ENCODE peak calls at places on chromosome 2, in six cellular contexts. One of them, this sample, is unnamed.

GRCh38 chr2:48343571-48344440 is 186.1 kb upstream of the STON1 start:
- DNase-seq in trophoblast cell: peak
- DNase-seq in mesenchymal stem cell: peak
- DNase-seq in neuronal stem cell: no peak
- DNase-seq in IMR-90: peak
- DNase-seq in H1: no peak
- DNase-seq in this sample: no peak

GRCh38 chr2:28193552-28194383 is 198.9 kb upstream of the FOSL2 start:
- DNase-seq in mesenchymal stem cell: peak
- DNase-seq in H1: no peak
- DNase-seq in neuronal stem cell: no peak
- DNase-seq in IMR-90: peak
- DNase-seq in trophoblast cell: no peak
- DNase-seq in this sample: no peak

GRCh38 chr2:241818229-241818942 is 9.4 kb downstream of the NEU4 start:
- DNase-seq in IMR-90: no peak
- DNase-seq in H1: no peak
- DNase-seq in neuronal stem cell: no peak
- DNase-seq in trophoblast cell: no peak
- DNase-seq in mesenchymal stem cell: no peak
- DNase-seq in this sample: no peak

GRCh38 chr2:217413193-217413592 is 553.3 kb upstream of the TNP1 start:
- DNase-seq in trophoblast cell: no peak
- DNase-seq in H1: no peak
- DNase-seq in mesenchymal stem cell: peak
- DNase-seq in IMR-90: no peak
- DNase-seq in neuronal stem cell: no peak
- DNase-seq in this sample: no peak

GRCh38 chr2:88692187-88692586 is 714 bp downstream of the RPIA start:
- DNase-seq in neuronal stem cell: peak
- DNase-seq in trophoblast cell: peak
- DNase-seq in H1: no peak
- DNase-seq in mesenchymal stem cell: peak
- DNase-seq in IMR-90: peak
- DNase-seq in this sample: peak

GRCh38 chr2:186422226-186422625 is 63.8 kb upstream of the ZC3H15 start:
- DNase-seq in H1: no peak
- DNase-seq in trophoblast cell: no peak
- DNase-seq in neuronal stem cell: no peak
- DNase-seq in mesenchymal stem cell: peak
- DNase-seq in IMR-90: peak
- DNase-seq in this sample: no peak

GRCh38 chr2:18346364-18346763 is 214.1 kb downstream of the RDH14 start:
- DNase-seq in trophoblast cell: no peak
- DNase-seq in neuronal stem cell: no peak
- DNase-seq in H1: no peak
- DNase-seq in IMR-90: no peak
- DNase-seq in mesenchymal stem cell: no peak
- DNase-seq in this sample: no peak

GRCh38 chr2:119308793-119309330 is 57.8 kb downstream of the C2orf76 start:
- DNase-seq in IMR-90: no peak
- DNase-seq in H1: no peak
- DNase-seq in trophoblast cell: peak
- DNase-seq in neuronal stem cell: no peak
- DNase-seq in mesenchymal stem cell: no peak
- DNase-seq in this sample: no peak

GRCh38 chr2:161273038-161273760 is 35.0 kb upstream of the PSMD14 start:
- DNase-seq in mesenchymal stem cell: peak
- DNase-seq in H1: no peak
- DNase-seq in neuronal stem cell: peak
- DNase-seq in trophoblast cell: peak
- DNase-seq in IMR-90: peak
- DNase-seq in this sample: no peak

GRCh38 chr2:12918841-12919445 is 202.2 kb downstream of the TRIB2 start:
- DNase-seq in mesenchymal stem cell: peak
- DNase-seq in neuronal stem cell: no peak
- DNase-seq in trophoblast cell: no peak
- DNase-seq in IMR-90: peak
- DNase-seq in H1: no peak
- DNase-seq in this sample: no peak

GRCh38 chr2:43020990-43021677 is 205.3 kb downstream of the ZFP36L2 start:
- DNase-seq in neuronal stem cell: no peak
- DNase-seq in trophoblast cell: no peak
- DNase-seq in H1: no peak
- DNase-seq in IMR-90: no peak
- DNase-seq in mesenchymal stem cell: no peak
- DNase-seq in this sample: no peak

DNA sequence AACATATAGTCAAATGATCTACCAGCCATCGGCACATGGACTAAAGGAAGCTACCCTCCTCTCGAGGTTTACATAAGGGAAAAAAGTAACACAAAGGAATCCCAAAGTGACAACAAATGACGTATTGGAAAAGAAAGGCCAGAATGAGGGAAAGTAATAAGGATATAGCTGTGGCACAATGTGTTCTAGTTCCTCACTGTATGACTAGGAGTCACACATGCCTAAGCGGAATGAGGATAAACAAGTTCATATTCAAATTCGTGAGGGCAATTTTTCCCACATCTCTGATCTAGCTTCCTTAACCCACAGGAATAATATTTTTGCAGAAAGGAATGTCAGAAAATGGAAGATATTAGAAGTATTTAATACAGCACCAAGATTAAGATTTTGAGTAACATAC is 162.3 kb upstream of the PID1 start:
- DNase-seq in H1: no peak
- DNase-seq in IMR-90: no peak
- DNase-seq in trophoblast cell: peak
- DNase-seq in neuronal stem cell: no peak
- DNase-seq in mesenchymal stem cell: no peak
- DNase-seq in this sample: no peak
- H3K14ac ChIP-seq in H1: no peak
- H3K14ac ChIP-seq in IMR-90: no peak
- H3K14ac ChIP-seq in trophoblast cell: no peak
- H3K14ac ChIP-seq in neuronal stem cell: no peak
- H3K14ac ChIP-seq in mesenchymal stem cell: no peak
- H3K14ac ChIP-seq in this sample: no peak

GRCh38 chr2:226427538-226428307 is 371.9 kb downstream of the IRS1 start:
- DNase-seq in mesenchymal stem cell: peak
- DNase-seq in trophoblast cell: peak
- DNase-seq in neuronal stem cell: no peak
- DNase-seq in H1: no peak
- DNase-seq in IMR-90: peak
- DNase-seq in this sample: no peak
- H3K4me2 ChIP-seq in mesenchymal stem cell: no peak
- H3K4me2 ChIP-seq in trophoblast cell: no peak
- H3K4me2 ChIP-seq in neuronal stem cell: no peak
- H3K4me2 ChIP-seq in H1: no peak
- H3K4me2 ChIP-seq in IMR-90: peak
- H3K4me2 ChIP-seq in this sample: no peak

GRCh38 chr2:151886235-151886634 is 58.0 kb upstream of the ARL5A start:
- DNase-seq in IMR-90: no peak
- DNase-seq in H1: no peak
- DNase-seq in trophoblast cell: no peak
- DNase-seq in neuronal stem cell: no peak
- DNase-seq in mesenchymal stem cell: peak
- DNase-seq in this sample: no peak

GRCh38 chr2:151881342-151881741 is 53.1 kb upstream of the ARL5A start:
- DNase-seq in trophoblast cell: no peak
- DNase-seq in mesenchymal stem cell: no peak
- DNase-seq in IMR-90: no peak
- DNase-seq in H1: no peak
- DNase-seq in neuronal stem cell: no peak
- DNase-seq in this sample: no peak

GRCh38 chr2:151891566-151892194 is 63.5 kb upstream of the ARL5A start:
- DNase-seq in trophoblast cell: peak
- DNase-seq in H1: no peak
- DNase-seq in mesenchymal stem cell: no peak
- DNase-seq in IMR-90: no peak
- DNase-seq in neuronal stem cell: no peak
- DNase-seq in this sample: no peak

GRCh38 chr2:151882786-151883445 is 54.7 kb upstream of the ARL5A start:
- DNase-seq in H1: no peak
- DNase-seq in trophoblast cell: no peak
- DNase-seq in mesenchymal stem cell: no peak
- DNase-seq in neuronal stem cell: no peak
- DNase-seq in IMR-90: no peak
- DNase-seq in this sample: no peak

DNA sequence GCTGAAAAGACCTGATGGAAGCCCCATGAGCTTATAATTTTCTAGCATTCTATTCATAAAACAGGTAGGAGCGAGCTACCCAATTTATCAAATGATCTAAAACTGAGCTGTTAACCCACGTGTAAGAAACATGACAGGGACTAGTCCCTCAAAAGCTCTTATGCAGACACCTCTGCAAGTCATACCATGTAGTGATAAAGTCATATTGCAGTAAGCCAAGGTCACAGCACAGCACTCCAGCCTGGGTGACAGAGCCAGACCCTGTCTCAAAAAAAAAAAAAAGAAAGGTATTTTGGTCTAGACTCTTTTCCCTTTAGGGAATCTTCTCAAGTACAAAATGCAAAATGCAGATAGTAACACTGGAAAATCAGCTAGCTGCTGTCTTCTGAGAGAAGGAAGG is 58.9 kb upstream of the ARL5A start:
- DNase-seq in H1: no peak
- DNase-seq in trophoblast cell: no peak
- DNase-seq in mesenchymal stem cell: no peak
- DNase-seq in neuronal stem cell: no peak
- DNase-seq in IMR-90: no peak
- DNase-seq in this sample: no peak
- H3K14ac ChIP-seq in H1: no peak
- H3K14ac ChIP-seq in trophoblast cell: no peak
- H3K14ac ChIP-seq in mesenchymal stem cell: no peak
- H3K14ac ChIP-seq in neuronal stem cell: no peak
- H3K14ac ChIP-seq in IMR-90: no peak
- H3K14ac ChIP-seq in this sample: no peak

GRCh38 chr2:39938035-39938835 is 159.2 kb upstream of the THUMPD2 start:
- DNase-seq in neuronal stem cell: no peak
- DNase-seq in trophoblast cell: no peak
- DNase-seq in mesenchymal stem cell: peak
- DNase-seq in H1: no peak
- DNase-seq in IMR-90: peak
- DNase-seq in this sample: no peak
- H3K4me2 ChIP-seq in neuronal stem cell: no peak
- H3K4me2 ChIP-seq in trophoblast cell: no peak
- H3K4me2 ChIP-seq in mesenchymal stem cell: no peak
- H3K4me2 ChIP-seq in H1: no peak
- H3K4me2 ChIP-seq in IMR-90: no peak
- H3K4me2 ChIP-seq in this sample: no peak

DNA sequence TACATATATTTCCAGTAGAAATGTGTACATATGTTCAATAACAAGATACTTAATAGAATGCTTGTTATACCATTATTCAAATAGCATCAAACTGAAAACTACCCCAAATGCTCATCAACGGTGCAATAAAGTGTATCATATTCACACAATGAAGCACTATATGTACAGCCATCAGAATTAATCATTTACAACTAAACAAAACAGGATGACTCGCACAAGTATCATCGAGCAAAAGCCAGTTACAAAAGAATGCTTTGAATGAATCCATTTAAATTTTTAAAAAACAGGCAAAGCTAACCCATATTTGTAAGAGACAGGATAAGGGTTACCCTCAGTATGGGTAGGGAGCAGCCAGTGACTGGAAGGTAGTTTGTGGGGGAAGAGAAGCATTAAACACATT is 132.8 kb upstream of the PDE1A start:
- DNase-seq in mesenchymal stem cell: no peak
- DNase-seq in H1: no peak
- DNase-seq in trophoblast cell: no peak
- DNase-seq in IMR-90: peak
- DNase-seq in neuronal stem cell: no peak
- DNase-seq in this sample: no peak
- H3K14ac ChIP-seq in mesenchymal stem cell: no peak
- H3K14ac ChIP-seq in H1: no peak
- H3K14ac ChIP-seq in trophoblast cell: no peak
- H3K14ac ChIP-seq in IMR-90: no peak
- H3K14ac ChIP-seq in neuronal stem cell: no peak
- H3K14ac ChIP-seq in this sample: no peak

GRCh38 chr2:29273704-29274611 is 158.7 kb downstream of the CLIP4 start:
- DNase-seq in H1: no peak
- DNase-seq in neuronal stem cell: no peak
- DNase-seq in trophoblast cell: no peak
- DNase-seq in IMR-90: no peak
- DNase-seq in mesenchymal stem cell: no peak
- DNase-seq in this sample: no peak

GRCh38 chr2:29270606-29271005 is 155.4 kb downstream of the CLIP4 start:
- DNase-seq in trophoblast cell: no peak
- DNase-seq in mesenchymal stem cell: no peak
- DNase-seq in IMR-90: no peak
- DNase-seq in neuronal stem cell: no peak
- DNase-seq in H1: no peak
- DNase-seq in this sample: no peak

GRCh38 chr2:29275186-29275585 is 160.0 kb downstream of the CLIP4 start:
- DNase-seq in trophoblast cell: no peak
- DNase-seq in H1: no peak
- DNase-seq in IMR-90: no peak
- DNase-seq in mesenchymal stem cell: no peak
- DNase-seq in neuronal stem cell: no peak
- DNase-seq in this sample: no peak

GRCh38 chr2:29272311-29272710 is 157.1 kb downstream of the CLIP4 start:
- DNase-seq in trophoblast cell: peak
- DNase-seq in H1: no peak
- DNase-seq in mesenchymal stem cell: no peak
- DNase-seq in neuronal stem cell: no peak
- DNase-seq in IMR-90: no peak
- DNase-seq in this sample: no peak

DNA sequence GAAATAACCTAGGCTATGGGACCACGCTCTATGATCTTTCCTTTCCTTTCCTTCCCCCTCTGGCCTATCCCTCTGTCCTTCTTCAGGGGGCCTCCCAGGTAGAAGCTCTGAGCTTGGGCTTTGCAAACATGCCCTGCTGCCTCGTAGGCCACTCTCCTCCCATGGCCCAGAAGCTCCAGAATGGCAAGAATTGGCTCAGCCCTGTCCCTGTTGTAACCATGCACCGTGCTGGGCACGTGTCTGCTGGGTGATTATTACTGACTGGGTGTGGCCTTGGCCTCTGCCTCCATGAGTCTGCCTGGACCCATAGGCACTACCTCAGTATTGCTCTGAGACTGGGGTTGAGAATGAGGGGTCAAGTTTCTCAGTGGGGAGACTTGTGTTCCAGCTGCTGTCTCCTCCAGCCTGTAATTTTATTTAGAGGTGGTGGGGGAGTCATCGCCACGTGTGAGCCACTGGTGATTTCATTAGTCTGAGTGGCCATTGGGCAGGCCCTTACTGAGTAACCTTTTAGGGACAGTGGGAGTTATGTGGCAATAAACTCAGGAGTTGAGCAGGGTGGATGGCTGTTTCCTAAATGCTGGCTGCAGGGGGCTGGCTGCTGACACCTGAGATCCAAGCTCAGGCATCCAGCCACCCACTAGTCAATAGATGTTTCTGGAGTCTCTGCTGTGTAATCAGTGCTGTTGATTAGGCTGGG is 157.9 kb downstream of the CLIP4 start:
- DNase-seq in H1: no peak
- DNase-seq in mesenchymal stem cell: no peak
- DNase-seq in IMR-90: no peak
- DNase-seq in neuronal stem cell: no peak
- DNase-seq in trophoblast cell: no peak
- DNase-seq in this sample: no peak
- H3K4me2 ChIP-seq in H1: no peak
- H3K4me2 ChIP-seq in mesenchymal stem cell: no peak
- H3K4me2 ChIP-seq in IMR-90: no peak
- H3K4me2 ChIP-seq in neuronal stem cell: no peak
- H3K4me2 ChIP-seq in trophoblast cell: no peak
- H3K4me2 ChIP-seq in this sample: no peak